ENCODE peak calls at places on chromosomes 1 and 21, in four cellular contexts. L is A549, O is K562, B is SK-N-SH. H is an unnamed sample.

GRCh38 chr1:156368889-156369684 is at the start of gene RHBG:
- DNase-seq in L (no peak), O (peak; percentile 79), B (no peak), H (peak; percentile 70)

GRCh38 chr1:47298025-47298699 is 15.8 kb downstream of the STIL start:
- DNase-seq in O (no peak), B (no peak), L (no peak), H (no peak)

GRCh38 chr1:43531906-43532584 is 1.4 kb downstream of the PTPRF start:
- DNase-seq in L (no peak), O (no peak), B (peak; percentile 55), H (no peak)

GRCh38 chr1:37471345-37472231 is 2.8 kb upstream of the ZC3H12A start:
- DNase-seq in B (peak; percentile 80), L (peak; percentile 91), O (no peak), H (peak; percentile 72)

GRCh38 chr1:82386365-82387069 is 585.8 kb downstream of the ADGRL2 start:
- DNase-seq in L (no peak), O (no peak), B (no peak), H (no peak)

GRCh38 chr21:42781150-42781980 is 98.0 kb downstream of the WDR4 start:
- DNase-seq in O (no peak), B (peak; percentile 83), L (no peak), H (peak; percentile 68)

GRCh38 chr1:45010855-45011811 is at the start of gene HECTD3:
- DNase-seq in L (peak; percentile 61), B (peak; percentile 88), O (peak; percentile 86), H (peak; percentile 80)

GRCh38 chr1:198178615-198179014 is 21.8 kb downstream of the NEK7 start:
- DNase-seq in L (no peak), B (no peak), O (no peak), H (no peak)

GRCh38 chr21:42524341-42525227 is 10.9 kb downstream of the SLC37A1 start:
- DNase-seq in O (no peak), L (no peak), B (no peak), H (peak; percentile 85)

GRCh38 chr1:62508187-62508758 is 71.4 kb downstream of the USP1 start:
- DNase-seq in O (peak; percentile 12), B (peak; percentile 33), L (peak; percentile 44), H (peak; percentile 22)

GRCh38 chr1:18373882-18374493 is 106.7 kb upstream of the KLHDC7A start:
- DNase-seq in O (peak; percentile 78), B (peak; percentile 56), L (no peak), H (no peak)

GRCh38 chr1:240691521-240692338 is 79.8 kb upstream of the GREM2 start:
- DNase-seq in L (peak; percentile 63), O (no peak), B (peak; percentile 69), H (peak; percentile 29)

GRCh38 chr1:22303816-22304215 is 147.8 kb upstream of the ZBTB40 start:
- DNase-seq in O (no peak), L (no peak), B (no peak), H (no peak)

GRCh38 chr1:50610563-50610962 is 187.3 kb upstream of the DMRTA2 start:
- DNase-seq in B (no peak), O (no peak), L (no peak), H (no peak)

GRCh38 chr1:185008746-185009360 is 34.5 kb upstream of the NIBAN1 start:
- DNase-seq in O (no peak), L (no peak), B (peak; percentile 23), H (no peak)

GRCh38 chr1:154170547-154171221 is 15.8 kb upstream of the NUP210L start:
- DNase-seq in B (no peak), O (no peak), L (no peak), H (no peak)

GRCh38 chr1:247332901-247333361 is 1.3 kb upstream of the ZNF496 start:
- DNase-seq in O (no peak), L (no peak), B (no peak), H (no peak)

GRCh38 chr1:153699116-153699515 is 20.6 kb downstream of the NPR1 start:
- DNase-seq in B (peak; percentile 16), O (peak; percentile 18), L (peak; percentile 59), H (no peak)

GRCh38 chr1:205448540-205449253 is 7.1 kb downstream of the BLACAT1 start:
- DNase-seq in B (no peak), L (no peak), O (no peak), H (no peak)

GRCh38 chr1:58754683-58755467 is 29.0 kb downstream of the JUN start:
- DNase-seq in B (no peak), L (no peak), O (peak; percentile 30), H (no peak)

GRCh38 chr1:67159233-67159632 is 7.0 kb upstream of the IL23R start:
- DNase-seq in L (no peak), O (no peak), B (no peak), H (no peak)

GRCh38 chr1:58814251-58815068 is 30.6 kb upstream of the JUN start:
- DNase-seq in O (peak; percentile 13), B (no peak), L (no peak), H (peak; percentile 65)

GRCh38 chr1:226624526-226624925 is 76.0 kb downstream of the STUM start:
- DNase-seq in L (no peak), B (no peak), O (no peak), H (peak; percentile 21)

GRCh38 chr1:227043755-227044154 is 103.7 kb downstream of the COQ8A start:
- DNase-seq in L (peak; percentile 62), B (no peak), O (peak; percentile 27), H (no peak)

GRCh38 chr21:41362605-41363369 is 960 bp downstream of the MX2 start:
- DNase-seq in B (no peak), O (no peak), L (no peak), H (no peak)

GRCh38 chr1:205227584-205228006 is at the start of gene TMCC2:
- DNase-seq in B (peak; percentile 99), L (peak; percentile 84), O (peak; percentile 100), H (peak; percentile 94)

GRCh38 chr1:151701515-151701914 is 15.1 kb downstream of the CELF3 start:
- DNase-seq in L (no peak), B (no peak), O (no peak), H (no peak)

GRCh38 chr1:7218210-7218832 is 433.1 kb downstream of the CAMTA1 start:
- DNase-seq in L (peak; percentile 58), B (peak; percentile 67), O (peak; percentile 72), H (peak; percentile 30)

GRCh38 chr1:15430787-15431570 is 7.3 kb upstream of the CTRC start:
- DNase-seq in B (peak; percentile 93), O (peak; percentile 85), L (peak; percentile 60), H (peak; percentile 78)

GRCh38 chr1:221543529-221544120 is 198.3 kb downstream of the DUSP10 start:
- DNase-seq in B (peak; percentile 21), L (peak; percentile 20), O (no peak), H (no peak)

GRCh38 chr1:62377043-62377562 is 57.9 kb upstream of the KANK4 start:
- DNase-seq in O (no peak), B (no peak), L (no peak), H (no peak)

GRCh38 chr21:41678944-41679343 is 87.9 kb downstream of the RIPK4 start:
- DNase-seq in L (peak; percentile 99), B (peak; percentile 61), O (peak; percentile 97), H (peak; percentile 72)

GRCh38 chr1:31587720-31588423 is 11.6 kb downstream of the TINAGL1 start:
- DNase-seq in L (peak; percentile 66), B (peak; percentile 94), O (peak; percentile 67), H (peak; percentile 66)

GRCh38 chr21:22062472-22063139 is 1064.4 kb downstream of the NCAM2 start:
- DNase-seq in L (no peak), O (no peak), B (no peak), H (no peak)

GRCh38 chr21:43031121-43031624 is 44.5 kb downstream of the CBS start:
- DNase-seq in L (no peak), O (no peak), B (no peak), H (no peak)

GRCh38 chr1:9066945-9067807 is 2.3 kb downstream of the SLC2A5 start:
- DNase-seq in B (no peak), O (no peak), L (no peak), H (peak; percentile 85)

GRCh38 chr1:45796946-45797345 is 6.5 kb upstream of the MAST2 start:
- DNase-seq in B (no peak), L (no peak), O (no peak), H (no peak)

GRCh38 chr1:196773713-196774112 is 927 bp upstream of the CFHR3 start:
- DNase-seq in B (no peak), L (no peak), O (no peak), H (no peak)

GRCh38 chr1:227192163-227192562 is 126.1 kb downstream of the CDC42BPA start:
- DNase-seq in L (peak; percentile 53), O (no peak), B (no peak), H (no peak)

GRCh38 chr1:24409535-24409934 is 4.0 kb downstream of the STPG1 start:
- DNase-seq in O (no peak), L (peak; percentile 60), B (no peak), H (no peak)

GRCh38 chr21:38223893-38224540 is 32.8 kb upstream of the KCNJ15 start:
- DNase-seq in O (no peak), B (no peak), L (peak; percentile 75), H (no peak)
- H3K4me3 ChIP-seq in O (no peak overlapping the region), B (no peak overlapping the region), L (no peak overlapping the region), H (no peak overlapping the region)

DNA sequence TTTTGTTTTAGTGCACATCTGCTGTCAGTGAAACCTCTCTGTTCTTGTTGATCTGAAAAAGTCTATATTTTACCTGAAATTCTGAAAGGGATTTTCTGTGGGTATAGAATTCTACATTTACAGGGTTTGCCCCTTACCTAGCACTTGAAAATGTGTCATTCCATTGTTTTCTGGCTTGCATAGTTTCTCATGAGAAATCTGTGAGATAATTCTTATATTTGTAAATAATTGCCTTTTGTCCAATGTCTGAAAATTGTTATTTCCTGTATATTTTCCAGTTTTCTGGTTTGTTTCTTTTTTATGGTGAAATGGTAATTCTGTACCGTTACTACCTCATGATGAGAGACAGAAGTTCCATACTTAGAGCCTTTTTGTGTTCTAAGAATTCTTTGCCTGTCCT is 11.8 kb upstream of the SCAF4 start:
- DNase-seq in L (no peak), O (no peak), B (no peak), H (no peak)
- TF ChIP-seq EP300 in L (no peak), O (no peak), B (no peak), H (no peak)

GRCh38 chr1:224831501-224831900 is 98.0 kb upstream of the DNAH14 start:
- DNase-seq in L (no peak), O (no peak), B (no peak), H (no peak)
- TF ChIP-seq CTCF in L (no peak), O (no peak), B (no peak), H (no peak)

DNA sequence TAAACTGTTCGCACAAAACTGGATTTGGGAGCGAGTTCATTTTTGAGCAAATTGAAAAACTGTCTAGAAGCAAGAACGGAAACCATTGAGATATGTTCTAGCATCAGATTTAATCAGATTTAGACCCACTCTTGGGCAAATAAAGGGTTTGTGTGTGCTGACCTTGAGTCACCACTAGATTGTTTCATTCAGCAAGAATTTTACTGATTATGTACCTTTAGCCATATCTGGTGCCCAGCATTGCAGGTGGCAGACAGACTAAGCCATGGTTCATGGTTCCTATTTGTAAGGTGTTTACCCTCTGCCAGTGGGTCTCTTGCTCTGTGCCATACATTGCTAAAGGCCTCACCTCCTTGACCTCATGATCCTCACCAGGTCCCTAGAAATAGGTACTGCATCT is 1.4 kb downstream of the NUDC start:
- DNase-seq in L (no peak), O (no peak), B (no peak), H (no peak)
- H3K4me3 ChIP-seq in L (peak overlapping the region; percentile 98), O (peak overlapping the region; percentile 79), B (peak overlapping the region; percentile 69), H (no peak overlapping the region)

GRCh38 chr21:26683996-26684395 is 110.9 kb upstream of the CYYR1 start:
- DNase-seq in L (no peak), B (no peak), O (no peak), H (no peak)
- TF ChIP-seq EP300 in L (no peak), B (no peak), O (no peak), H (no peak)

GRCh38 chr21:45102391-45102932 is 28.1 kb downstream of the ADARB1 start:
- DNase-seq in B (no peak), L (peak; percentile 59), O (no peak), H (no peak)
- TF ChIP-seq CTCF in B (peak; percentile 42), L (peak; percentile 8), O (peak; percentile 42), H (no peak)